ENCODE peak calls at places on chromosomes 13 and 19, in five cellular contexts. E, I, A, B and X are unnamed samples.

GRCh38 chr13:106281426-106281825 is 254.0 kb downstream of the EFNB2 start:
- DNase-seq in E (no peak), I (no peak), A (no peak), B (no peak), X (no peak)

GRCh38 chr19:8307400-8307964 is 676 bp downstream of the CD320 start:
- DNase-seq in E (no peak), I (no peak), A (no peak), B (no peak), X (no peak)

GRCh38 chr19:3403489-3404323 is 37.3 kb downstream of the NFIC start:
- DNase-seq in E (peak), I (no peak), A (no peak), B (peak), X (no peak)

GRCh38 chr19:16324384-16325160 is at the start of gene KLF2:
- DNase-seq in E (peak), I (peak), A (peak), B (peak), X (peak)

GRCh38 chr19:54430306-54431254 is 15.3 kb downstream of the TTYH1 start:
- DNase-seq in E (peak), I (peak), A (peak), B (no peak), X (peak)

GRCh38 chr19:38373907-38374331 is 452 bp upstream of the PSMD8 start:
- DNase-seq in E (no peak), I (no peak), A (no peak), B (no peak), X (no peak)

GRCh38 chr19:28466107-28467045 is 746.6 kb downstream of the UQCRFS1 start:
- DNase-seq in E (peak), I (no peak), A (peak), B (no peak), X (peak)

GRCh38 chr19:42048992-42049391 is 21.0 kb downstream of the GRIK5 start:
- DNase-seq in E (no peak), I (peak), A (no peak), B (no peak), X (no peak)

GRCh38 chr13:43804461-43805070 is 17.8 kb upstream of the ENOX1 start:
- DNase-seq in E (no peak), I (peak), A (no peak), B (no peak), X (no peak)

GRCh38 chr13:114286808-114287207 is 5.4 kb downstream of the UPF3A start:
- DNase-seq in E (no peak), I (no peak), A (no peak), B (no peak), X (no peak)

GRCh38 chr19:7751157-7751783 is 3.9 kb upstream of the CD209 start:
- DNase-seq in E (no peak), I (no peak), A (no peak), B (no peak), X (no peak)